ENCODE peak calls at places on chromosomes 3 and 15, in nine cellular contexts. One of them, this sample, is unnamed.

GRCh38 chr15:56254270-56254669 is 10.6 kb upstream of the RFX7 start:
- DNase-seq in keratinocyte: no peak
- DNase-seq in bronchial epithelial cell: no peak
- DNase-seq in left lung: no peak
- DNase-seq in body of pancreas: no peak
- DNase-seq in tibial artery: no peak
- DNase-seq in fibroblast of pulmonary artery: no peak
- DNase-seq in effector memory CD4-positive, alpha-beta T cell: no peak
- DNase-seq in IMR-90: no peak
- DNase-seq in this sample: no peak

GRCh38 chr3:16060358-16060852 is 114.1 kb upstream of the GALNT15 start:
- DNase-seq in keratinocyte: peak; percentile 98
- DNase-seq in bronchial epithelial cell: peak; percentile 96
- DNase-seq in left lung: no peak
- DNase-seq in body of pancreas: peak; percentile 43
- DNase-seq in tibial artery: peak; percentile 87
- DNase-seq in fibroblast of pulmonary artery: peak; percentile 100
- DNase-seq in effector memory CD4-positive, alpha-beta T cell: no peak
- DNase-seq in IMR-90: peak; percentile 100
- DNase-seq in this sample: peak; percentile 98

GRCh38 chr3:127339943-127340861 is 52.4 kb upstream of the PRR20G start:
- DNase-seq in keratinocyte: no peak
- DNase-seq in bronchial epithelial cell: no peak
- DNase-seq in left lung: no peak
- DNase-seq in body of pancreas: no peak
- DNase-seq in tibial artery: no peak
- DNase-seq in fibroblast of pulmonary artery: no peak
- DNase-seq in effector memory CD4-positive, alpha-beta T cell: no peak
- DNase-seq in IMR-90: no peak
- DNase-seq in this sample: no peak

GRCh38 chr3:18429021-18429745 is 4.0 kb upstream of the SATB1 start:
- DNase-seq in keratinocyte: no peak
- DNase-seq in bronchial epithelial cell: no peak
- DNase-seq in left lung: no peak
- DNase-seq in body of pancreas: no peak
- DNase-seq in tibial artery: no peak
- DNase-seq in fibroblast of pulmonary artery: no peak
- DNase-seq in effector memory CD4-positive, alpha-beta T cell: no peak
- DNase-seq in IMR-90: no peak
- DNase-seq in this sample: no peak

GRCh38 chr3:12400795-12401194 is 83.5 kb upstream of the TSEN2 start:
- DNase-seq in keratinocyte: no peak
- DNase-seq in bronchial epithelial cell: peak; percentile 53
- DNase-seq in left lung: no peak
- DNase-seq in body of pancreas: no peak
- DNase-seq in tibial artery: no peak
- DNase-seq in fibroblast of pulmonary artery: peak; percentile 79
- DNase-seq in effector memory CD4-positive, alpha-beta T cell: no peak
- DNase-seq in IMR-90: peak; percentile 86
- DNase-seq in this sample: peak; percentile 45

GRCh38 chr3:37787027-37787868 is 74.4 kb upstream of the CTDSPL start:
- DNase-seq in keratinocyte: no peak
- DNase-seq in bronchial epithelial cell: no peak
- DNase-seq in left lung: no peak
- DNase-seq in body of pancreas: peak; percentile 10
- DNase-seq in tibial artery: no peak
- DNase-seq in fibroblast of pulmonary artery: peak; percentile 69
- DNase-seq in effector memory CD4-positive, alpha-beta T cell: no peak
- DNase-seq in IMR-90: no peak
- DNase-seq in this sample: no peak

GRCh38 chr3:28989646-28990089 is 291.2 kb upstream of the RBMS3 start:
- DNase-seq in keratinocyte: no peak
- DNase-seq in bronchial epithelial cell: peak; percentile 54
- DNase-seq in left lung: no peak
- DNase-seq in body of pancreas: no peak
- DNase-seq in tibial artery: no peak
- DNase-seq in fibroblast of pulmonary artery: no peak
- DNase-seq in effector memory CD4-positive, alpha-beta T cell: no peak
- DNase-seq in IMR-90: peak; percentile 45
- DNase-seq in this sample: no peak

GRCh38 chr3:29100292-29100691 is 180.6 kb upstream of the RBMS3 start:
- DNase-seq in keratinocyte: no peak
- DNase-seq in bronchial epithelial cell: no peak
- DNase-seq in left lung: no peak
- DNase-seq in body of pancreas: no peak
- DNase-seq in tibial artery: no peak
- DNase-seq in fibroblast of pulmonary artery: peak; percentile 24
- DNase-seq in effector memory CD4-positive, alpha-beta T cell: no peak
- DNase-seq in IMR-90: peak; percentile 34
- DNase-seq in this sample: no peak

GRCh38 chr3:78887029-78887428 is 880.8 kb downstream of the ROBO1 start:
- DNase-seq in keratinocyte: no peak
- DNase-seq in bronchial epithelial cell: peak; percentile 70
- DNase-seq in left lung: no peak
- DNase-seq in body of pancreas: no peak
- DNase-seq in tibial artery: no peak
- DNase-seq in fibroblast of pulmonary artery: peak; percentile 76
- DNase-seq in effector memory CD4-positive, alpha-beta T cell: no peak
- DNase-seq in IMR-90: peak; percentile 74
- DNase-seq in this sample: no peak

GRCh38 chr3:157542711-157543485 is 39.7 kb upstream of the VEPH1 start:
- DNase-seq in keratinocyte: no peak
- DNase-seq in bronchial epithelial cell: peak; percentile 42
- DNase-seq in left lung: peak; percentile 92
- DNase-seq in body of pancreas: peak; percentile 89
- DNase-seq in tibial artery: peak; percentile 75
- DNase-seq in fibroblast of pulmonary artery: peak; percentile 78
- DNase-seq in effector memory CD4-positive, alpha-beta T cell: no peak
- DNase-seq in IMR-90: peak; percentile 45
- DNase-seq in this sample: peak; percentile 82

GRCh38 chr3:119349353-119349752 is 55.2 kb downstream of the ARHGAP31 start:
- DNase-seq in keratinocyte: no peak
- DNase-seq in bronchial epithelial cell: no peak
- DNase-seq in left lung: no peak
- DNase-seq in body of pancreas: no peak
- DNase-seq in tibial artery: no peak
- DNase-seq in fibroblast of pulmonary artery: peak; percentile 13
- DNase-seq in effector memory CD4-positive, alpha-beta T cell: no peak
- DNase-seq in IMR-90: no peak
- DNase-seq in this sample: no peak

GRCh38 chr15:73965094-73965729 is 26.9 kb downstream of the STOML1 start:
- DNase-seq in keratinocyte: no peak
- DNase-seq in bronchial epithelial cell: no peak
- DNase-seq in left lung: no peak
- DNase-seq in body of pancreas: no peak
- DNase-seq in tibial artery: no peak
- DNase-seq in fibroblast of pulmonary artery: no peak
- DNase-seq in effector memory CD4-positive, alpha-beta T cell: no peak
- DNase-seq in IMR-90: no peak
- DNase-seq in this sample: no peak

GRCh38 chr15:81880833-81881232 is 165.0 kb downstream of the MEX3B start:
- DNase-seq in keratinocyte: no peak
- DNase-seq in bronchial epithelial cell: no peak
- DNase-seq in left lung: no peak
- DNase-seq in body of pancreas: no peak
- DNase-seq in tibial artery: no peak
- DNase-seq in fibroblast of pulmonary artery: no peak
- DNase-seq in effector memory CD4-positive, alpha-beta T cell: no peak
- DNase-seq in IMR-90: peak; percentile 65
- DNase-seq in this sample: no peak

DNA sequence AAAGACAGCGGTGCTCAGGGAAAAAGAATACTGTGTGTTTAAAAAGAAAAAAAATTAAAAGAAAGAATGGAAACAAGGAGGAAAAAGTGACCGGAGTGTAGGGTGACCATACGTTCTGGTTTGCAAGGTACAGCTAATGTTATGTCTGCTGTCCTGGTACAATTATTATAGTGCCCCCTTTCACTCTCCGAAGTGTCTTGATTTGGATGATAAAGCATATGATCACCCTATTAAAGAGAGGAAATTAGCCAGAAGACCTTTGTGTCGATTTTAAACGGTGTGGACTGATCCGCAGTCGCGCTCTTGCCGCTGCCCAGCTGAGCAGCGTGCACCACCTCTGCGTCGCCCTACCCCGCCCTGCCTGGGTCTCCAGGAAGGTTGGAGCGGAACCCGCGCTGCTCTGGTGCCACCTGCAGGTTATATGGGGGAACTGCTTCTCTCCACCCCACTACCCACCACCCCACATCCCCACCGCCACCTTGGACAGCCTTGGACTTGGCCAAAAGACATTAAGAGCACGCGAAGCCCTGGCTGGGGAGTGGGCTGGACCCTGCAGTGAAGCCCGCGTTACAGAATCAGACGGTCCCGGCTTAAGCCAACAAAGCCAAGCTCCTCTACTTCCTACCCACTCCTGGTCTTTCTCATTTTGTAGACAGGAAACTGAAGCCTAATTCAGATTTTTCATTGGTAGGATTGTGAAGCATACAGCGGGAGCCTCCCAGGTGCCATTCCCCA is 41.2 kb upstream of the UBE2Q2 start:
- DNase-seq in keratinocyte: peak; percentile 17
- DNase-seq in bronchial epithelial cell: peak; percentile 51
- DNase-seq in left lung: peak; percentile 95
- DNase-seq in body of pancreas: peak; percentile 81
- DNase-seq in tibial artery: peak; percentile 64
- DNase-seq in fibroblast of pulmonary artery: peak; percentile 69
- DNase-seq in effector memory CD4-positive, alpha-beta T cell: peak; percentile 61
- DNase-seq in IMR-90: peak; percentile 54
- DNase-seq in this sample: peak; percentile 78
- H3K4me3 ChIP-seq in keratinocyte: peak overlapping the region; percentile 39
- H3K4me3 ChIP-seq in bronchial epithelial cell: no peak overlapping the region
- H3K4me3 ChIP-seq in left lung: no peak overlapping the region
- H3K4me3 ChIP-seq in body of pancreas: no peak overlapping the region
- H3K4me3 ChIP-seq in tibial artery: no peak overlapping the region
- H3K4me3 ChIP-seq in fibroblast of pulmonary artery: peak overlapping the region; percentile 38
- H3K4me3 ChIP-seq in effector memory CD4-positive, alpha-beta T cell: no peak overlapping the region
- H3K4me3 ChIP-seq in IMR-90: peak overlapping the region; percentile 35
- H3K4me3 ChIP-seq in this sample: peak overlapping the region; percentile 23

GRCh38 chr3:138349926-138350665 is 1.7 kb downstream of the MRAS start:
- DNase-seq in keratinocyte: no peak
- DNase-seq in bronchial epithelial cell: no peak
- DNase-seq in left lung: no peak
- DNase-seq in body of pancreas: no peak
- DNase-seq in tibial artery: no peak
- DNase-seq in fibroblast of pulmonary artery: peak; percentile 19
- DNase-seq in effector memory CD4-positive, alpha-beta T cell: no peak
- DNase-seq in IMR-90: peak; percentile 37
- DNase-seq in this sample: no peak
- H3K4me3 ChIP-seq in keratinocyte: no peak overlapping the region
- H3K4me3 ChIP-seq in bronchial epithelial cell: no peak overlapping the region
- H3K4me3 ChIP-seq in left lung: no peak overlapping the region
- H3K4me3 ChIP-seq in body of pancreas: no peak overlapping the region
- H3K4me3 ChIP-seq in tibial artery: peak overlapping the region; percentile 94
- H3K4me3 ChIP-seq in fibroblast of pulmonary artery: peak overlapping the region; percentile 76
- H3K4me3 ChIP-seq in effector memory CD4-positive, alpha-beta T cell: no peak overlapping the region
- H3K4me3 ChIP-seq in IMR-90: peak overlapping the region; percentile 84
- H3K4me3 ChIP-seq in this sample: no peak overlapping the region

DNA sequence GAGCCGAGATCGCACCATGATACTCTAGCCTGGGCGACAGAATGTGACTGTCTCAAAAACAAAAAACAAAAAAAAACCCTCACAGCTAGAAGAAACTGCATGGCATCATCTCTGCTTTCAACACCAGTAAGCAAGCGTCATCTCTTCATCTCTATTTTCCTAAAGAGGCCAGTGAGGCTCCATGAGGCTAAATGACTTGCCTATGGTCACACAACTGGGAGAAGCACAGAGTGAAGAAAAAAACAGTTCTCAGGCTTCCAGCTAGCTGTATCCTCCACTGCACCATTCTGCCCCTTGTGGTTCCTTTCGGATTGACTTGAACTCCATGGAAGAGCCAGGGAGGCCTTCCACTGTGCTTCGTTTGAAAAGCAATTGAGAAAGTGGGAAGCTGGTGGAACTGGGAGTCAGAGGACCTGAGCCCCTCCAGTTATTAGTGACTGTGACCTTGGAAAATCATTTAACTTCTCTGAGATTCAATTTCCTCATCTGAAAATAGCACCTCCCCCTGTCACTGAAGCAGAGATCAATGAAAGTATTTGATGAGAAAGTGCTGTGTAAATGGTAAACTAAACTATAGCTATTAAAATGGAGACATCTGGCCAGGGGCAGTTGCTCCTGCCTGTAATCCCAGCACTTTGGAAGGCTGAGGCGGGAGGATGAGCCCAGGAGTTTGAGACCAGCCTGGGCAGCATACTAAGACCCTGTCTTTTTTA is 32.1 kb upstream of the DENND4A start:
- DNase-seq in keratinocyte: no peak
- DNase-seq in bronchial epithelial cell: peak; percentile 61
- DNase-seq in left lung: no peak
- DNase-seq in body of pancreas: peak; percentile 80
- DNase-seq in tibial artery: peak; percentile 60
- DNase-seq in fibroblast of pulmonary artery: peak; percentile 83
- DNase-seq in effector memory CD4-positive, alpha-beta T cell: no peak
- DNase-seq in IMR-90: peak; percentile 70
- DNase-seq in this sample: peak; percentile 29
- H3K4me3 ChIP-seq in keratinocyte: no peak overlapping the region
- H3K4me3 ChIP-seq in bronchial epithelial cell: no peak overlapping the region
- H3K4me3 ChIP-seq in left lung: no peak overlapping the region
- H3K4me3 ChIP-seq in body of pancreas: no peak overlapping the region
- H3K4me3 ChIP-seq in tibial artery: no peak overlapping the region
- H3K4me3 ChIP-seq in fibroblast of pulmonary artery: no peak overlapping the region
- H3K4me3 ChIP-seq in effector memory CD4-positive, alpha-beta T cell: no peak overlapping the region
- H3K4me3 ChIP-seq in IMR-90: no peak overlapping the region
- H3K4me3 ChIP-seq in this sample: no peak overlapping the region

GRCh38 chr3:149473991-149474819 is at the start of gene TM4SF4:
- DNase-seq in keratinocyte: no peak
- DNase-seq in bronchial epithelial cell: no peak
- DNase-seq in left lung: no peak
- DNase-seq in body of pancreas: no peak
- DNase-seq in tibial artery: no peak
- DNase-seq in fibroblast of pulmonary artery: no peak
- DNase-seq in effector memory CD4-positive, alpha-beta T cell: no peak
- DNase-seq in IMR-90: no peak
- DNase-seq in this sample: no peak
- H3K4me3 ChIP-seq in keratinocyte: no peak within 1 kb of the TSS
- H3K4me3 ChIP-seq in bronchial epithelial cell: no peak within 1 kb of the TSS
- H3K4me3 ChIP-seq in left lung: no peak within 1 kb of the TSS
- H3K4me3 ChIP-seq in body of pancreas: no peak within 1 kb of the TSS
- H3K4me3 ChIP-seq in tibial artery: no peak within 1 kb of the TSS
- H3K4me3 ChIP-seq in fibroblast of pulmonary artery: no peak within 1 kb of the TSS
- H3K4me3 ChIP-seq in effector memory CD4-positive, alpha-beta T cell: no peak within 1 kb of the TSS
- H3K4me3 ChIP-seq in IMR-90: no peak within 1 kb of the TSS
- H3K4me3 ChIP-seq in this sample: no peak within 1 kb of the TSS

GRCh38 chr3:172156309-172156998 is 117.1 kb downstream of the FNDC3B start:
- DNase-seq in keratinocyte: peak; percentile 48
- DNase-seq in bronchial epithelial cell: peak; percentile 93
- DNase-seq in left lung: peak; percentile 83
- DNase-seq in body of pancreas: peak; percentile 80
- DNase-seq in tibial artery: no peak
- DNase-seq in fibroblast of pulmonary artery: no peak
- DNase-seq in effector memory CD4-positive, alpha-beta T cell: no peak
- DNase-seq in IMR-90: no peak
- DNase-seq in this sample: peak; percentile 96
- H3K4me3 ChIP-seq in keratinocyte: no peak overlapping the region
- H3K4me3 ChIP-seq in bronchial epithelial cell: no peak overlapping the region
- H3K4me3 ChIP-seq in left lung: no peak overlapping the region
- H3K4me3 ChIP-seq in body of pancreas: no peak overlapping the region
- H3K4me3 ChIP-seq in tibial artery: no peak overlapping the region
- H3K4me3 ChIP-seq in fibroblast of pulmonary artery: no peak overlapping the region
- H3K4me3 ChIP-seq in effector memory CD4-positive, alpha-beta T cell: no peak overlapping the region
- H3K4me3 ChIP-seq in IMR-90: no peak overlapping the region
- H3K4me3 ChIP-seq in this sample: peak overlapping the region; percentile 0

This sample was measured in PC-9.